ENCODE peak calls at places on chromosomes 4 and X, in eight cellular contexts. D is HFFc6, E is astrocyte, U is hepatocyte, Z is fibroblast of the aortic adventitia, T is nephron progenitor cell, M is cardiac fibroblast, V is AG09319. K is an unnamed sample.

GRCh38 chrX:71541546-71542022 is 8.7 kb downstream of the OGT start:
- DNase-seq in D (peak), E (peak), U (no peak), Z (peak), T (no peak), M (peak), V (no peak), K (no peak)

GRCh38 chrX:64093761-64094160 is 111.7 kb downstream of the AMER1 start:
- DNase-seq in D (peak), E (no peak), U (no peak), Z (peak), T (peak), M (peak), V (no peak), K (no peak)

GRCh38 chrX:54920610-54921426 is at the start of gene TRO:
- DNase-seq in D (no peak), E (no peak), U (peak), Z (peak), T (peak), M (no peak), V (no peak), K (no peak)

GRCh38 chr4:13322681-13323101 is 161.4 kb downstream of the RAB28 start:
- DNase-seq in D (peak), E (peak), U (no peak), Z (peak), T (no peak), M (peak), V (peak), K (no peak)

GRCh38 chr4:162498168-162498567 is 334.4 kb upstream of the FSTL5 start:
- DNase-seq in D (no peak), E (no peak), U (no peak), Z (no peak), T (no peak), M (peak), V (no peak), K (no peak)

GRCh38 chr4:19051751-19052296 is 1030.3 kb upstream of the LCORL start:
- DNase-seq in D (peak), E (no peak), U (no peak), Z (no peak), T (peak), M (no peak), V (no peak), K (no peak)

GRCh38 chr4:99390060-99390459 is 37.5 kb upstream of the ADH1C start:
- DNase-seq in D (peak), E (peak), U (no peak), Z (peak), T (no peak), M (peak), V (no peak), K (no peak)

GRCh38 chr4:24809376-24809775 is 14.0 kb downstream of the SOD3 start:
- DNase-seq in D (no peak), E (no peak), U (no peak), Z (no peak), T (no peak), M (no peak), V (no peak), K (no peak)

GRCh38 chr4:83716874-83717273 is 181.0 kb downstream of the GPAT3 start:
- DNase-seq in D (no peak), E (no peak), U (no peak), Z (no peak), T (no peak), M (peak), V (no peak), K (no peak)

GRCh38 chr4:98688416-98689290 is 30.2 kb upstream of the TSPAN5 start:
- DNase-seq in D (peak), E (peak), U (no peak), Z (peak), T (no peak), M (peak), V (no peak), K (no peak)

GRCh38 chrX:39196192-39197102 is 395.2 kb downstream of the MID1IP1 start:
- DNase-seq in D (no peak), E (peak), U (no peak), Z (peak), T (no peak), M (peak), V (no peak), K (peak)

GRCh38 chr4:140330311-140330900 is 43.0 kb upstream of the SCOC start:
- DNase-seq in D (peak), E (no peak), U (peak), Z (peak), T (no peak), M (peak), V (no peak), K (no peak)

GRCh38 chr4:167428172-167428571 is 193.9 kb upstream of the SPOCK3 start:
- DNase-seq in D (no peak), E (peak), U (no peak), Z (peak), T (no peak), M (peak), V (no peak), K (no peak)

GRCh38 chr4:146029939-146030710 is 91.5 kb upstream of the ZNF827 start:
- DNase-seq in D (no peak), E (no peak), U (peak), Z (no peak), T (peak), M (no peak), V (no peak), K (peak)

GRCh38 chr4:14345356-14345775 is 656.9 kb upstream of the CPEB2 start:
- DNase-seq in D (peak), E (peak), U (no peak), Z (peak), T (no peak), M (peak), V (no peak), K (no peak)

GRCh38 chr4:108276690-108277089 is 108.0 kb upstream of the LEF1 start:
- DNase-seq in D (no peak), E (no peak), U (no peak), Z (no peak), T (no peak), M (no peak), V (no peak), K (no peak)

GRCh38 chr4:15021946-15022345 is 19.7 kb downstream of the CPEB2 start:
- DNase-seq in D (no peak), E (no peak), U (no peak), Z (no peak), T (no peak), M (no peak), V (no peak), K (no peak)

GRCh38 chrX:37785569-37785968 is 5.7 kb downstream of the CYBB start:
- DNase-seq in D (no peak), E (no peak), U (no peak), Z (no peak), T (no peak), M (peak), V (no peak), K (peak)

GRCh38 chr4:150209140-150209829 is 131.0 kb downstream of the DCLK2 start:
- DNase-seq in D (peak), E (peak), U (peak), Z (peak), T (peak), M (peak), V (no peak), K (peak)

GRCh38 chrX:12988797-12989196 is 13.9 kb downstream of the TMSB4X start:
- DNase-seq in D (peak), E (peak), U (peak), Z (peak), T (no peak), M (peak), V (no peak), K (peak)

GRCh38 chr4:157151711-157152110 is 68.8 kb upstream of the GRIA2 start:
- DNase-seq in D (no peak), E (no peak), U (no peak), Z (peak), T (no peak), M (peak), V (no peak), K (no peak)

GRCh38 chrX:22053486-22053885 is 21.4 kb downstream of the PHEX start:
- DNase-seq in D (no peak), E (no peak), U (no peak), Z (no peak), T (no peak), M (peak), V (no peak), K (no peak)

GRCh38 chr4:137934921-137935320 is 307.2 kb downstream of the SLC7A11 start:
- DNase-seq in D (no peak), E (no peak), U (no peak), Z (no peak), T (no peak), M (no peak), V (no peak), K (no peak)

GRCh38 chrX:37993857-37994619 is 12.3 kb upstream of the SYTL5 start:
- DNase-seq in D (no peak), E (peak), U (peak), Z (no peak), T (no peak), M (no peak), V (no peak), K (peak)

GRCh38 chrX:109036624-109037023 is 300.3 kb upstream of the IRS4 start:
- DNase-seq in D (no peak), E (no peak), U (no peak), Z (no peak), T (no peak), M (no peak), V (no peak), K (no peak)

GRCh38 chrX:20361890-20362262 is 95.2 kb upstream of the RPS6KA3 start:
- DNase-seq in D (peak), E (peak), U (peak), Z (peak), T (no peak), M (peak), V (no peak), K (peak)

GRCh38 chrX:107135076-107135964 is 16.7 kb upstream of the RBM41 start:
- DNase-seq in D (no peak), E (peak), U (no peak), Z (peak), T (no peak), M (peak), V (no peak), K (peak)

GRCh38 chr4:1041147-1041935 is 29.9 kb downstream of the FGFRL1 start:
- DNase-seq in D (no peak), E (peak), U (peak), Z (peak), T (peak), M (peak), V (no peak), K (peak)

GRCh38 chr4:188778880-188779279 is 639.6 kb downstream of the TRIML1 start:
- DNase-seq in D (peak), E (no peak), U (no peak), Z (no peak), T (no peak), M (peak), V (no peak), K (no peak)

GRCh38 chr4:1567519-1567807 is 116.7 kb downstream of the FAM53A start:
- DNase-seq in D (no peak), E (no peak), U (no peak), Z (no peak), T (no peak), M (no peak), V (no peak), K (no peak)

GRCh38 chr4:166941629-166942028 is 292.7 kb downstream of the SPOCK3 start:
- DNase-seq in D (no peak), E (peak), U (no peak), Z (peak), T (no peak), M (no peak), V (no peak), K (no peak)

GRCh38 chr4:7476820-7477219 is 42.1 kb upstream of the PSAPL1 start:
- DNase-seq in D (no peak), E (no peak), U (no peak), Z (no peak), T (no peak), M (no peak), V (no peak), K (no peak)

GRCh38 chrX:24146283-24146865 is 3.2 kb upstream of the ZFX start:
- DNase-seq in D (no peak), E (no peak), U (no peak), Z (no peak), T (no peak), M (peak), V (no peak), K (no peak)

GRCh38 chr4:5952286-5953002 is 59.6 kb upstream of the CRMP1 start:
- DNase-seq in D (no peak), E (no peak), U (no peak), Z (no peak), T (no peak), M (no peak), V (no peak), K (no peak)

GRCh38 chr4:101230806-101231426 is 116.4 kb downstream of the PPP3CA start:
- DNase-seq in D (peak), E (no peak), U (no peak), Z (peak), T (no peak), M (peak), V (no peak), K (no peak)

GRCh38 chr4:74654230-74654681 is 140.1 kb downstream of the BTC start:
- DNase-seq in D (peak), E (peak), U (peak), Z (no peak), T (no peak), M (peak), V (no peak), K (peak)

GRCh38 chr4:95293014-95293413 is 255.8 kb downstream of the UNC5C start:
- DNase-seq in D (no peak), E (peak), U (no peak), Z (no peak), T (no peak), M (peak), V (no peak), K (no peak)

GRCh38 chrX:57364145-57364544 is 77.6 kb downstream of the FAAH2 start:
- DNase-seq in D (no peak), E (no peak), U (no peak), Z (no peak), T (no peak), M (no peak), V (no peak), K (no peak)

GRCh38 chr4:172599554-172599953 is 569.1 kb upstream of the GALNT7 start:
- DNase-seq in D (no peak), E (no peak), U (no peak), Z (no peak), T (no peak), M (no peak), V (no peak), K (no peak)

GRCh38 chr4:172601195-172601594 is 567.4 kb upstream of the GALNT7 start:
- DNase-seq in D (no peak), E (no peak), U (no peak), Z (no peak), T (no peak), M (no peak), V (no peak), K (no peak)

DNA sequence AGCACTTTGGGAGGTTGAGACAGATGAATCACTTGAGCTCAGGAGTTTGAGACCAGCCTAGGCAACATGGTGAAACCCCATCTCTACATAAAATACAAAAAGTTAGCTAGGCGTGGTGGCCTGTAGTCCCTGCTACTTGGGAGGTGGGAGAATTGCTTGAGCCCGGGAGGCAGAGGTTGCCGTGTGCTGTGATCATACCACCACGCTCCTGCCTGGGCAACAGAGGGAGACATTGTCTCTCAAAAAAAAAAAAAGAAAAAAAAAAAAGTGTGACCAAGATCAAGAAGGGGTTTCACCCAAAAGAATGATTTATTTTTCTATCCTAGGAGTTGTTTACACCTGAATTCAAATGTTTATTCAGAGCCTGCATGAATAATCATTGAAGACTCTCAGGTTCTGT is 572.4 kb upstream of the GALNT7 start:
- DNase-seq in D (no peak), E (no peak), U (peak), Z (no peak), T (no peak), M (no peak), V (no peak), K (no peak)
- TF ChIP-seq CTCF in D (no peak), E (no peak), U (peak), Z (no peak), T (no peak), M (no peak), V (no peak), K (no peak)

GRCh38 chrX:11215191-11215921 is 77.9 kb upstream of the AMELX start:
- DNase-seq in D (no peak), E (no peak), U (no peak), Z (no peak), T (no peak), M (no peak), V (no peak), K (no peak)
- TF ChIP-seq CTCF in D (no peak), E (no peak), U (no peak), Z (no peak), T (no peak), M (no peak), V (no peak), K (no peak)

GRCh38 chrX:45843518-45843917 is 642.8 kb upstream of the DIPK2B start:
- DNase-seq in D (no peak), E (no peak), U (no peak), Z (peak), T (no peak), M (no peak), V (no peak), K (no peak)
- TF ChIP-seq CTCF in D (no peak), E (no peak), U (no peak), Z (no peak), T (no peak), M (no peak), V (no peak), K (no peak)

GRCh38 chrX:14872355-14872754 is 514 bp downstream of the FANCB start:
- DNase-seq in D (no peak), E (no peak), U (no peak), Z (no peak), T (no peak), M (peak), V (no peak), K (no peak)
- TF ChIP-seq CTCF in D (no peak), E (no peak), U (no peak), Z (no peak), T (no peak), M (no peak), V (no peak), K (no peak)

GRCh38 chr4:41360214-41360910 is 103.6 kb downstream of the UCHL1 start:
- DNase-seq in D (no peak), E (peak), U (peak), Z (peak), T (peak), M (peak), V (no peak), K (peak)

GRCh38 chr4:41359836-41360213 is 103.1 kb downstream of the UCHL1 start:
- DNase-seq in D (no peak), E (no peak), U (no peak), Z (no peak), T (no peak), M (no peak), V (no peak), K (no peak)

GRCh38 chr4:41358626-41359025 is 101.9 kb downstream of the UCHL1 start:
- DNase-seq in D (no peak), E (peak), U (no peak), Z (peak), T (no peak), M (no peak), V (no peak), K (no peak)

GRCh38 chr4:41360911-41361830 is 104.4 kb downstream of the UCHL1 start:
- DNase-seq in D (no peak), E (no peak), U (peak), Z (peak), T (peak), M (peak), V (no peak), K (peak)

GRCh38 chr4:41359069-41359769 is 102.5 kb downstream of the UCHL1 start:
- DNase-seq in D (no peak), E (no peak), U (no peak), Z (no peak), T (peak), M (no peak), V (no peak), K (peak)
- TF ChIP-seq CTCF in D (peak), E (no peak), U (no peak), Z (no peak), T (peak), M (no peak), V (no peak), K (no peak)

GRCh38 chr4:175246941-175247340 is 328.8 kb downstream of the ADAM29 start:
- DNase-seq in D (no peak), E (peak), U (no peak), Z (no peak), T (no peak), M (peak), V (no peak), K (no peak)

GRCh38 chr4:175253184-175253902 is 335.2 kb downstream of the ADAM29 start:
- DNase-seq in D (no peak), E (no peak), U (no peak), Z (no peak), T (no peak), M (peak), V (no peak), K (no peak)

DNA sequence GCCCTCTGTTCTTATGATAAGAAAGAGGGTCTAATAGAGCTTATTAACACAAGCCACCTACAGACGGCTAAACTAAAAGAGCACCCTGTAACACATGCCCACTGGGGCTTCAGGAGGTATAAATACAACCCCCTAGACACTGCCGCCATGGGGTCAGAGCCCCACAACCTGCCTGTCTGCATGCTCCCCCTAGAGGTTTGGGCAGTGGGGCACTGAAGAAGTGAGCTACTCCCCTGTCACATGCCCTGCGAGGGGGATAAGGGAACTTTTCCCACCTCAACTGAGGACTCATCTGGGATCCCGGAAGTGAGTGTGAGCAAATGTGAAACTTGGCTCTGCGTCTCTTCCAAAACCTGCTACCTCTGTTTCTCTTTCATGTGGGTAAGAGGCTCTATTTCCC is 334.5 kb downstream of the ADAM29 start:
- DNase-seq in D (no peak), E (no peak), U (no peak), Z (no peak), T (no peak), M (no peak), V (no peak), K (no peak)
- TF ChIP-seq CTCF in D (no peak), E (no peak), U (no peak), Z (no peak), T (no peak), M (no peak), V (no peak), K (no peak)

K was measured in Calu3.